ENCODE peak calls at places on chromosomes 16 and 17, in seven cellular contexts. One of them, this sample, is unnamed.

GRCh38 chr16:79008869-79009179 is 591.7 kb downstream of the MAF start:
- DNase-seq in heart left ventricle: no peak
- DNase-seq in IMR-90: no peak
- DNase-seq in ovary: no peak
- DNase-seq in HCT116: no peak
- DNase-seq in uterus: no peak
- DNase-seq in thyroid gland: no peak
- DNase-seq in this sample: no peak

GRCh38 chr17:50986989-50987660 is 121.0 kb upstream of the TOB1 start:
- DNase-seq in thyroid gland: no peak
- DNase-seq in HCT116: no peak
- DNase-seq in uterus: no peak
- DNase-seq in heart left ventricle: no peak
- DNase-seq in IMR-90: peak; percentile 79
- DNase-seq in ovary: no peak
- DNase-seq in this sample: no peak

GRCh38 chr17:8412089-8412488 is 14.5 kb upstream of the RNF222 start:
- DNase-seq in heart left ventricle: no peak
- DNase-seq in ovary: no peak
- DNase-seq in IMR-90: no peak
- DNase-seq in thyroid gland: no peak
- DNase-seq in HCT116: no peak
- DNase-seq in uterus: no peak
- DNase-seq in this sample: no peak

GRCh38 chr17:55883112-55883511 is 132.3 kb downstream of the PCTP start:
- DNase-seq in IMR-90: no peak
- DNase-seq in heart left ventricle: no peak
- DNase-seq in HCT116: no peak
- DNase-seq in uterus: no peak
- DNase-seq in ovary: no peak
- DNase-seq in thyroid gland: no peak
- DNase-seq in this sample: no peak

GRCh38 chr16:65744401-65744800 is 622.1 kb upstream of the CDH5 start:
- DNase-seq in ovary: no peak
- DNase-seq in IMR-90: no peak
- DNase-seq in HCT116: no peak
- DNase-seq in uterus: no peak
- DNase-seq in thyroid gland: no peak
- DNase-seq in heart left ventricle: no peak
- DNase-seq in this sample: no peak

GRCh38 chr17:31411707-31412285 is 20.3 kb downstream of the RAB11FIP4 start:
- DNase-seq in uterus: no peak
- DNase-seq in thyroid gland: no peak
- DNase-seq in heart left ventricle: no peak
- DNase-seq in IMR-90: no peak
- DNase-seq in HCT116: no peak
- DNase-seq in ovary: no peak
- DNase-seq in this sample: no peak

GRCh38 chr17:57569860-57570259 is 175.2 kb downstream of the CCDC182 start:
- DNase-seq in uterus: no peak
- DNase-seq in thyroid gland: no peak
- DNase-seq in HCT116: no peak
- DNase-seq in IMR-90: no peak
- DNase-seq in ovary: no peak
- DNase-seq in heart left ventricle: no peak
- DNase-seq in this sample: no peak

GRCh38 chr17:78933025-78933958 is 8.1 kb upstream of the TIMP2 start:
- DNase-seq in uterus: peak; percentile 56
- DNase-seq in heart left ventricle: peak; percentile 49
- DNase-seq in HCT116: peak; percentile 80
- DNase-seq in thyroid gland: no peak
- DNase-seq in ovary: peak; percentile 49
- DNase-seq in IMR-90: peak; percentile 99
- DNase-seq in this sample: peak; percentile 47

GRCh38 chr17:40350410-40351184 is 13.9 kb downstream of the GJD3 start:
- DNase-seq in thyroid gland: no peak
- DNase-seq in IMR-90: no peak
- DNase-seq in ovary: peak; percentile 31
- DNase-seq in uterus: no peak
- DNase-seq in HCT116: no peak
- DNase-seq in heart left ventricle: peak; percentile 57
- DNase-seq in this sample: no peak

GRCh38 chr17:67212716-67213417 is 32.1 kb downstream of the HELZ start:
- DNase-seq in heart left ventricle: no peak
- DNase-seq in uterus: no peak
- DNase-seq in HCT116: no peak
- DNase-seq in ovary: no peak
- DNase-seq in IMR-90: peak; percentile 86
- DNase-seq in thyroid gland: no peak
- DNase-seq in this sample: no peak

GRCh38 chr17:79487149-79487548 is 123.7 kb downstream of the RBFOX3 start:
- DNase-seq in heart left ventricle: no peak
- DNase-seq in thyroid gland: no peak
- DNase-seq in HCT116: no peak
- DNase-seq in uterus: no peak
- DNase-seq in ovary: no peak
- DNase-seq in IMR-90: no peak
- DNase-seq in this sample: no peak

GRCh38 chr16:85252461-85252860 is 140.2 kb upstream of the CIBAR2 start:
- DNase-seq in HCT116: no peak
- DNase-seq in thyroid gland: no peak
- DNase-seq in IMR-90: no peak
- DNase-seq in uterus: no peak
- DNase-seq in ovary: no peak
- DNase-seq in heart left ventricle: no peak
- DNase-seq in this sample: no peak

GRCh38 chr17:73261952-73262675 is 434 bp upstream of the CPSF4L start:
- DNase-seq in uterus: no peak
- DNase-seq in thyroid gland: no peak
- DNase-seq in IMR-90: no peak
- DNase-seq in HCT116: no peak
- DNase-seq in ovary: peak; percentile 57
- DNase-seq in heart left ventricle: no peak
- DNase-seq in this sample: no peak

GRCh38 chr16:57412584-57412983 is 8.0 kb downstream of the CCL17 start:
- DNase-seq in IMR-90: no peak
- DNase-seq in thyroid gland: no peak
- DNase-seq in HCT116: no peak
- DNase-seq in ovary: no peak
- DNase-seq in heart left ventricle: no peak
- DNase-seq in uterus: no peak
- DNase-seq in this sample: no peak

DNA sequence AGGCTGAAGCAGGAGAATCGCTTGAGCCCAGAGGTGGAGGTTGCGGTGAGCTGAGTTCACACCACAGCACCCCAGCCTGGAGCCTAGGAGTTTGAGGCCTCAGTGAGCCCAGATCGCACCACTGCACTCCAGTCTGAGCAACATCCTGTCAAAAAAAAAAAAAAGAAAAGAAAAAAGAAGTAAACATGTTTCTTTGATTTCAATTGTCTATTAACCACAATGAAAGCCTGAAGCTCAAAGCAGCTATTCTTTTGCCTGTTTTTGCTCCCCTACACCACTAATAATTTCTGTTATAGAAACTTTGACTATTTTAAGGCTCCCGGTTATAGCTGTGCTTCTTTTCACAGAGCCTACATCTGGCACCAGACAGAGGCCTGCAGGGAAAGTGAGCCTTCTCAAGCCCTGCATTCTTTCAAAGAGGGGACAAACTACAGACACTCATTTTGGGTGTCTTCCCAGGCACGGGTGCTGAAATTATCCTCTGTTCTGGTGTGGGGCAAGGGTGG is 14.1 kb upstream of the SLC52A1 start:
- DNase-seq in heart left ventricle: no peak
- DNase-seq in IMR-90: no peak
- DNase-seq in HCT116: no peak
- DNase-seq in ovary: no peak
- DNase-seq in uterus: no peak
- DNase-seq in thyroid gland: no peak
- DNase-seq in this sample: no peak
- H3K27ac ChIP-seq in heart left ventricle: peak overlapping the region; percentile 73
- H3K27ac ChIP-seq in IMR-90: no peak overlapping the region
- H3K27ac ChIP-seq in HCT116: no peak overlapping the region
- H3K27ac ChIP-seq in ovary: no peak overlapping the region
- H3K27ac ChIP-seq in uterus: peak overlapping the region; percentile 82
- H3K27ac ChIP-seq in thyroid gland: no peak overlapping the region
- H3K27ac ChIP-seq in this sample: peak overlapping the region; percentile 57

DNA sequence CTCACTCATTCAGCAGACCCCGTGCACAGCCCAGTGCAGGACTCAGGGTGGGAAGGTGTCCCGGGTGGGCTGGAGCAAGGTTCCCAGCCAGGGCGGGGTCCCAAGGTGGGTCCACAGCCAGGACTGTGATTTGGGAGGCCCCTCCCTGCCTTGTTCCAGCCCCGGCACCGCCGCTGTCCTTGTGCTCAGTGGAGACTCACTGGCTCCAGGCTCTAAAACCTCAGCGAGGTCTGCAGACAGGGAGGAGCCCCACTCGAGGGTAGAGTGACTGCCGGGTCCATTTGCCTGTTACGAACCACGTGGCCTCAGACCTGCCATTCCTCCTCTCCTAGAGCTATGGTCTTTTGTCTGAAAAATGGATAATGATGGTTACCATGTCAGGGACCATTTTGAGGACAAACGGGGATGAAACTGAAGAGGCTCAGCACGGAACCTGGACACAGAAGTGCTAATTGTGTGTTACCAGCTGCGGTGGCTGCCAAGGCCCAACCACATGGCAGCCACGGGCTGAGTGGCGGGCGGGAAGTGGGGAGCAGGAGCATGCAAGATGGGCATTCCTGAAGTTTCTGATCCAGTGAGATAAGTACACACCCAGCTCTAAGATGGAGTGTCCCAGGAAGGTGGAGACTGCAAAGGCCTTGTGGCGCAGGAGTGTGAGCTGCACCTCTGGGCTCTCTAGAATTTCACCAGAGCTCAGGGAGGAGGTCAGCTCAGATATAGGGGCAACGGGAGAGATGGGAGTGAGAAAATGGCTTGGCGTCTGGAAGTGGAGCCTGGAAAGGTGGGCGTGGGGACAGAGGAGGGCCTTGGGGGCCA is 317.6 kb downstream of the SEC14L1 start:
- DNase-seq in thyroid gland: no peak
- DNase-seq in heart left ventricle: no peak
- DNase-seq in ovary: no peak
- DNase-seq in HCT116: no peak
- DNase-seq in IMR-90: no peak
- DNase-seq in uterus: no peak
- DNase-seq in this sample: no peak
- H3K36me3 ChIP-seq in thyroid gland: no peaks in the 10 kb centered on the region
- H3K36me3 ChIP-seq in heart left ventricle: no peaks in the 10 kb centered on the region
- H3K36me3 ChIP-seq in ovary: no peaks in the 10 kb centered on the region
- H3K36me3 ChIP-seq in HCT116: no peaks in the 10 kb centered on the region
- H3K36me3 ChIP-seq in IMR-90: peaks cover 12% of the 10 kb centered on the region
- H3K36me3 ChIP-seq in uterus: no peaks in the 10 kb centered on the region
- H3K36me3 ChIP-seq in this sample: no peaks in the 10 kb centered on the region

GRCh38 chr16:87382023-87382785 is 1.4 kb downstream of the FBXO31 start:
- DNase-seq in HCT116: no peak
- DNase-seq in uterus: no peak
- DNase-seq in heart left ventricle: no peak
- DNase-seq in ovary: no peak
- DNase-seq in thyroid gland: no peak
- DNase-seq in IMR-90: no peak
- DNase-seq in this sample: no peak

GRCh38 chr16:87380875-87381274 is 2.7 kb downstream of the FBXO31 start:
- DNase-seq in thyroid gland: no peak
- DNase-seq in IMR-90: peak; percentile 61
- DNase-seq in heart left ventricle: no peak
- DNase-seq in HCT116: no peak
- DNase-seq in ovary: peak; percentile 1
- DNase-seq in uterus: no peak
- DNase-seq in this sample: no peak

GRCh38 chr16:87387942-87388817 is 4.0 kb upstream of the MAP1LC3B start:
- DNase-seq in uterus: peak; percentile 90
- DNase-seq in ovary: peak; percentile 86
- DNase-seq in thyroid gland: peak; percentile 94
- DNase-seq in heart left ventricle: peak; percentile 96
- DNase-seq in IMR-90: peak; percentile 99
- DNase-seq in HCT116: peak; percentile 100
- DNase-seq in this sample: peak; percentile 92

GRCh38 chr16:87383522-87384161 is at the start of gene FBXO31:
- DNase-seq in IMR-90: peak; percentile 94
- DNase-seq in HCT116: peak; percentile 88
- DNase-seq in thyroid gland: peak; percentile 75
- DNase-seq in ovary: peak; percentile 94
- DNase-seq in uterus: peak; percentile 88
- DNase-seq in heart left ventricle: peak; percentile 86
- DNase-seq in this sample: peak; percentile 82

GRCh38 chr16:87384162-87384999 is 805 bp upstream of the FBXO31 start:
- DNase-seq in IMR-90: no peak
- DNase-seq in uterus: no peak
- DNase-seq in heart left ventricle: peak; percentile 74
- DNase-seq in ovary: no peak
- DNase-seq in HCT116: no peak
- DNase-seq in thyroid gland: peak; percentile 34
- DNase-seq in this sample: no peak
- TF ChIP-seq POLR2A in IMR-90: no peak
- TF ChIP-seq POLR2A in uterus: no peak
- TF ChIP-seq POLR2A in heart left ventricle: no peak
- TF ChIP-seq POLR2A in ovary: no peak
- TF ChIP-seq POLR2A in HCT116: no peak
- TF ChIP-seq POLR2A in thyroid gland: no peak
- TF ChIP-seq POLR2A in this sample: no peak

GRCh38 chr16:23081675-23082119 is 67.6 kb downstream of the USP31 start:
- DNase-seq in uterus: no peak
- DNase-seq in IMR-90: peak; percentile 35
- DNase-seq in heart left ventricle: no peak
- DNase-seq in ovary: no peak
- DNase-seq in HCT116: no peak
- DNase-seq in thyroid gland: no peak
- DNase-seq in this sample: no peak

GRCh38 chr16:23082161-23082788 is 67.0 kb downstream of the USP31 start:
- DNase-seq in uterus: no peak
- DNase-seq in thyroid gland: no peak
- DNase-seq in IMR-90: no peak
- DNase-seq in HCT116: no peak
- DNase-seq in ovary: no peak
- DNase-seq in heart left ventricle: peak; percentile 58
- DNase-seq in this sample: no peak

GRCh38 chr16:23079683-23080221 is 69.5 kb downstream of the USP31 start:
- DNase-seq in heart left ventricle: no peak
- DNase-seq in uterus: no peak
- DNase-seq in IMR-90: no peak
- DNase-seq in ovary: no peak
- DNase-seq in thyroid gland: no peak
- DNase-seq in HCT116: no peak
- DNase-seq in this sample: no peak

GRCh38 chr16:23080747-23081146 is 68.5 kb downstream of the USP31 start:
- DNase-seq in HCT116: no peak
- DNase-seq in thyroid gland: no peak
- DNase-seq in uterus: no peak
- DNase-seq in heart left ventricle: no peak
- DNase-seq in IMR-90: no peak
- DNase-seq in ovary: no peak
- DNase-seq in this sample: no peak

DNA sequence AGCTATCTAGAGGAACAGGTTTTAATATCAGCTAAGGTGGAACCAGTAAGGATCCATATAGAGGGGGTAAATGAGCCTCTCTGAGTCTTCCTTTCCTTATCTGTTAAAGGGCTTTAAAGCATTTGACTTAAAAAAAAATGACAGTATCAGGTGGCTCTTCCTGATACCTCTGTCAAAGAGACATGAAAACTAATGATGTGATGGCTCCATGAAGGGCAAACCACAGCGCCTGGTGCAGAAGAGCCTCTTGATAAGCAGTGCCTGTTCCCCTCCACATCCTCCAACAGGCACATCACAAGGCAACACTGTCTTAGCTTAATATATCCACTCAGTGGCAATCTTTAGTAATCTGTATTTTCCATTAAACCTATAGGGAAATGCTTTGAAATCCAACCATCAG is 68.9 kb downstream of the USP31 start:
- DNase-seq in IMR-90: no peak
- DNase-seq in uterus: no peak
- DNase-seq in HCT116: no peak
- DNase-seq in heart left ventricle: no peak
- DNase-seq in thyroid gland: no peak
- DNase-seq in ovary: no peak
- DNase-seq in this sample: no peak
- H3K27ac ChIP-seq in IMR-90: no peak overlapping the region
- H3K27ac ChIP-seq in uterus: no peak overlapping the region
- H3K27ac ChIP-seq in HCT116: no peak overlapping the region
- H3K27ac ChIP-seq in heart left ventricle: no peak overlapping the region
- H3K27ac ChIP-seq in thyroid gland: no peak overlapping the region
- H3K27ac ChIP-seq in ovary: no peak overlapping the region
- H3K27ac ChIP-seq in this sample: no peak overlapping the region